ENCODE peak calls at places on chromosomes 5 and 9, in nine cellular contexts. Z is endodermal cell, I is GM12865, G is foreskin keratinocyte, T is fibroblast of the aortic adventitia, Q is A549, V is ovary, M is HCT116, B is IMR-90. W is an unnamed sample.
A peak's percentile ranks its signal among the peaks of the same experiment; 100 is the strongest.

GRCh38 chr9:35733109-35733541 is 659 bp downstream of the CREB3 start:
- DNase-seq in M (peak; percentile 79), Q (peak; percentile 79), T (peak; percentile 57), I (peak; percentile 57), G (peak; percentile 75), B (peak; percentile 75), Z (peak; percentile 88), V (no peak), W (no peak)

GRCh38 chr5:159849437-159850191 is 66.7 kb upstream of the ADRA1B start:
- DNase-seq in G (peak; percentile 55), I (no peak), M (no peak), Z (no peak), V (no peak), B (peak; percentile 80), Q (no peak), T (peak; percentile 79), W (no peak)

GRCh38 chr9:90343360-90343759 is 299.3 kb downstream of the DIRAS2 start:
- DNase-seq in Z (peak; percentile 55), I (no peak), B (peak; percentile 2), Q (no peak), V (no peak), T (peak; percentile 19), M (no peak), G (no peak), W (no peak)

GRCh38 chr5:149274964-149275363 is 3.3 kb downstream of the AFAP1L1 start:
- DNase-seq in M (no peak), T (peak; percentile 18), G (no peak), I (no peak), Z (no peak), V (no peak), Q (no peak), B (peak; percentile 44), W (no peak)

GRCh38 chr9:32881948-32882347 is 98.6 kb downstream of the TMEM215 start:
- DNase-seq in T (no peak), B (no peak), Q (no peak), M (no peak), V (no peak), G (no peak), I (no peak), Z (no peak), W (no peak)

GRCh38 chr5:61575103-61575502 is 243.0 kb downstream of the ZSWIM6 start:
- DNase-seq in M (no peak), T (peak; percentile 76), Z (no peak), V (no peak), G (peak; percentile 41), B (peak; percentile 77), I (no peak), Q (no peak), W (no peak)

GRCh38 chr9:37202091-37202490 is 81.7 kb downstream of the ZCCHC7 start:
- DNase-seq in B (no peak), M (no peak), G (no peak), I (no peak), T (no peak), Z (no peak), Q (no peak), V (no peak), W (no peak)

GRCh38 chr9:97908736-97909135 is 13.6 kb downstream of the TRMO start:
- DNase-seq in I (no peak), M (no peak), G (no peak), Z (no peak), V (no peak), T (no peak), B (no peak), Q (no peak), W (no peak)

GRCh38 chr9:132797861-132798659 is 80.0 kb downstream of the AK8 start:
- DNase-seq in B (no peak), Z (peak; percentile 34), T (peak; percentile 43), G (no peak), Q (no peak), M (no peak), V (peak; percentile 37), I (no peak), W (peak; percentile 78)

GRCh38 chr5:141258948-141259347 is 13.8 kb downstream of the PCDHB15 start:
- DNase-seq in B (no peak), Z (no peak), I (no peak), V (no peak), Q (no peak), T (no peak), M (no peak), G (no peak), W (no peak)

GRCh38 chr9:70435948-70436347 is 21.5 kb upstream of the KLF9 start:
- DNase-seq in T (peak; percentile 91), Q (no peak), M (no peak), G (no peak), V (no peak), I (no peak), Z (no peak), B (peak; percentile 82), W (no peak)

DNA sequence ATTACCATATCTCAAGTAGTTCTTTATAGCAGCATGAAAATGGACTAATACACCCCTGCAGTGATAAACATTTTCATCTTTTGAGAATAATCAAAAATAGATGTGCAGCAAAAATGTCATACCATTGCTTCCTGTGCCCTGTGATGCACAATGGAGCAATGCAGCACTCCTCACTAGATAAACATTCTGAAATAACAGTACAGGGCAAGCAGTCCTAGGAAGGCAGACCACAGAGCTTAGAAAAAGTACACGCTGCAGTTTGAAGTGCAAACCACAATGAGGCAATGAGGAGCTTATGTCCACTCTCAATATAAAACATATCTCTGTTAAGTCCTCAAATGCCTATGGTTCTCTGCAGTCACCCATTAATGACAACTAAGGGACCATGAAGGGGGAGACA is 367.6 kb downstream of the PDE4D start:
- DNase-seq in B (peak; percentile 51), I (no peak), Q (no peak), T (no peak), G (no peak), M (no peak), Z (no peak), V (no peak), W (no peak)
- TF ChIP-seq CTCF in B (no peak), I (no peak), Q (peak; percentile 13), T (no peak), G (no peak), M (no peak), Z (no peak), V (no peak), W (peak; percentile 47)

DNA sequence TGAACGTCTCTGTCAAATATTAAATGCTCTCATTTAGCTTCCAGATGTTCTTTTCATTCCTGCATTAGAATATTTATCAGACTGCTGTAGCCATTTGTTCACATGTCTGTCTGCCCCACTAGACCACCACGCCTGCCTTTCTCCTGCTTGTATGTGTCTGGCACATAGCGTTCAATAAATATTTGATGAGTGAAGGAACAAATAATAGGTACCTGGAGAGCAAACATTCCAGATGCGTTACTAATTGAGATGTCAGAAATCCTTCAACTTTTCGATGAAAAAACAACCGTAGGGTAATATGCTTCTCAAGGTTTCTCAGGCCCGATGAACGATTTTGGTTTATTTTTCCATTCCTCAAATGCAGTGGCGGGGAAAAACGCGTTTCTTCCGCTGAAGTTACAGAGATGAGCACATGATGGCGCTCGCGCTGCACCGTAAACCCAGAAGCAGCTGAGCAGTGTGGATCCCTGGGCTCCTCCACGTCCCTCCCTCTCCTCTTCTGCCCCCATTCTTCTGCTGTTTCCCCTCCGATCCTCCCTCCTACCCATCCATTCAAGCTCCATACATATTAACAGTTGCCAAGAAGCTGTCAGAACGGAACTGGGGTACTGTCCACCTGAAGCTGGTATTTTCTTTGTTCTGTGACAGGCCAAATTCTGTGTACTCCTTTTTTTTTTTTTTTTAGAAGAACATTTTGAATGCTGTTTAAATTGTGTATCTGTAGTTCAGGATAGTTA is 245.4 kb downstream of the MPDZ start:
- DNase-seq in I (peak; percentile 40), Q (peak; percentile 71), T (peak; percentile 79), G (no peak), Z (peak; percentile 91), M (peak; percentile 51), B (peak; percentile 54), V (peak; percentile 54), W (peak; percentile 86)
- TF ChIP-seq CTCF in I (peak; percentile 54), Q (peak; percentile 85), T (peak; percentile 81), G (peak; percentile 89), Z (peak; percentile 91), M (peak; percentile 46), B (peak; percentile 87), V (peak; percentile 60), W (peak; percentile 92)

GRCh38 chr5:124905256-124905655 is 158.8 kb upstream of the ZNF608 start:
- DNase-seq in T (no peak), M (no peak), Z (no peak), Q (no peak), V (no peak), B (no peak), G (no peak), I (no peak), W (no peak)

GRCh38 chr5:124907098-124907644 is 160.7 kb upstream of the ZNF608 start:
- DNase-seq in T (no peak), G (no peak), B (no peak), I (no peak), V (no peak), M (no peak), Z (no peak), Q (no peak), W (no peak)

GRCh38 chr5:124908603-124909451 is 162.4 kb upstream of the ZNF608 start:
- DNase-seq in M (no peak), Q (no peak), T (peak; percentile 13), B (peak; percentile 18), G (no peak), Z (no peak), V (no peak), I (peak; percentile 68), W (no peak)

GRCh38 chr5:124905756-124906155 is 159.3 kb upstream of the ZNF608 start:
- DNase-seq in T (no peak), G (no peak), V (no peak), M (no peak), B (no peak), Q (no peak), Z (no peak), I (no peak), W (no peak)

GRCh38 chr5:124906339-124907097 is 160.1 kb upstream of the ZNF608 start:
- DNase-seq in Q (no peak), V (peak; percentile 76), T (peak; percentile 94), M (no peak), B (peak; percentile 79), Z (peak; percentile 69), I (no peak), G (no peak), W (no peak)
- TF ChIP-seq CTCF in Q (no peak), V (no peak), T (peak; percentile 32), M (no peak), B (peak; percentile 15), Z (no peak), I (no peak), G (peak; percentile 19), W (peak; percentile 35)

GRCh38 chr9:18896004-18896403 is 137.0 kb downstream of the SAXO1 start:
- DNase-seq in Z (no peak), B (no peak), V (no peak), M (no peak), T (no peak), G (no peak), I (no peak), Q (no peak), W (no peak)

GRCh38 chr9:18891946-18892670 is 140.9 kb downstream of the SAXO1 start:
- DNase-seq in T (peak; percentile 30), V (no peak), Z (no peak), G (no peak), I (no peak), M (no peak), B (no peak), Q (no peak), W (peak; percentile 75)

GRCh38 chr9:18893051-18893450 is 140.0 kb downstream of the SAXO1 start:
- DNase-seq in V (no peak), Q (no peak), B (no peak), G (no peak), Z (no peak), T (no peak), I (no peak), M (no peak), W (no peak)

GRCh38 chr9:18890372-18890771 is 142.6 kb downstream of the SAXO1 start:
- DNase-seq in B (peak; percentile 41), V (no peak), Q (no peak), T (peak; percentile 89), I (peak; percentile 56), M (no peak), G (peak; percentile 47), Z (no peak), W (peak; percentile 42)

GRCh38 chr9:18893491-18893890 is 139.5 kb downstream of the SAXO1 start:
- DNase-seq in B (peak; percentile 6), Q (no peak), M (no peak), Z (no peak), V (no peak), I (no peak), T (no peak), G (no peak), W (no peak)
- TF ChIP-seq CTCF in B (no peak), Q (no peak), M (no peak), Z (no peak), V (no peak), I (no peak), T (no peak), G (no peak), W (no peak)

W was measured in osteocyte.